ENCODE peak calls at places on chromosomes 7 and 10, in eight cellular contexts. One of them, this sample, is unnamed.
A peak's percentile ranks its signal among the peaks of the same experiment; 100 is the strongest.

GRCh38 chr7:92159-92767 is 100.1 kb upstream of the FAM20C start:
- DNase-seq in GM12878: no peak
- DNase-seq in adrenal gland: no peak
- DNase-seq in suprapubic skin: no peak
- DNase-seq in lung: no peak
- DNase-seq in fibroblast of lung: no peak
- DNase-seq in CD8-positive, alpha-beta memory T cell: no peak
- DNase-seq in PC-9: no peak
- DNase-seq in this sample: no peak

GRCh38 chr7:140877249-140877524 is 47.5 kb downstream of the BRAF start:
- DNase-seq in fibroblast of lung: no peak
- DNase-seq in GM12878: no peak
- DNase-seq in suprapubic skin: no peak
- DNase-seq in lung: no peak
- DNase-seq in adrenal gland: no peak
- DNase-seq in CD8-positive, alpha-beta memory T cell: no peak
- DNase-seq in PC-9: no peak
- DNase-seq in this sample: no peak

GRCh38 chr10:98394855-98395440 is 20.0 kb downstream of the PYROXD2 start:
- DNase-seq in fibroblast of lung: no peak
- DNase-seq in suprapubic skin: no peak
- DNase-seq in PC-9: no peak
- DNase-seq in adrenal gland: no peak
- DNase-seq in GM12878: no peak
- DNase-seq in CD8-positive, alpha-beta memory T cell: no peak
- DNase-seq in lung: no peak
- DNase-seq in this sample: no peak

GRCh38 chr7:30148951-30149459 is 14.2 kb downstream of the MTURN start:
- DNase-seq in fibroblast of lung: no peak
- DNase-seq in adrenal gland: no peak
- DNase-seq in PC-9: peak; percentile 80
- DNase-seq in CD8-positive, alpha-beta memory T cell: no peak
- DNase-seq in lung: peak; percentile 72
- DNase-seq in GM12878: no peak
- DNase-seq in suprapubic skin: no peak
- DNase-seq in this sample: no peak

GRCh38 chr7:87148332-87148955 is 3.8 kb upstream of the DMTF1 start:
- DNase-seq in GM12878: no peak
- DNase-seq in lung: no peak
- DNase-seq in suprapubic skin: no peak
- DNase-seq in fibroblast of lung: peak; percentile 67
- DNase-seq in CD8-positive, alpha-beta memory T cell: no peak
- DNase-seq in PC-9: peak; percentile 50
- DNase-seq in adrenal gland: no peak
- DNase-seq in this sample: no peak

GRCh38 chr7:144869072-144869471 is 33.2 kb upstream of the TPK1 start:
- DNase-seq in CD8-positive, alpha-beta memory T cell: no peak
- DNase-seq in GM12878: no peak
- DNase-seq in adrenal gland: no peak
- DNase-seq in lung: no peak
- DNase-seq in PC-9: no peak
- DNase-seq in fibroblast of lung: no peak
- DNase-seq in suprapubic skin: no peak
- DNase-seq in this sample: no peak

GRCh38 chr7:85185355-85186082 is 1.3 kb downstream of the SEMA3D start:
- DNase-seq in PC-9: no peak
- DNase-seq in suprapubic skin: peak; percentile 80
- DNase-seq in fibroblast of lung: peak; percentile 75
- DNase-seq in lung: peak; percentile 36
- DNase-seq in CD8-positive, alpha-beta memory T cell: no peak
- DNase-seq in GM12878: no peak
- DNase-seq in adrenal gland: peak; percentile 29
- DNase-seq in this sample: peak; percentile 27

GRCh38 chr7:7272294-7272693 is 90.0 kb downstream of the C1GALT1 start:
- DNase-seq in PC-9: no peak
- DNase-seq in suprapubic skin: no peak
- DNase-seq in fibroblast of lung: peak; percentile 66
- DNase-seq in GM12878: no peak
- DNase-seq in CD8-positive, alpha-beta memory T cell: no peak
- DNase-seq in adrenal gland: no peak
- DNase-seq in lung: no peak
- DNase-seq in this sample: no peak

GRCh38 chr7:128387216-128387615 is 22.6 kb downstream of the IMPDH1 start:
- DNase-seq in PC-9: no peak
- DNase-seq in adrenal gland: no peak
- DNase-seq in lung: no peak
- DNase-seq in CD8-positive, alpha-beta memory T cell: no peak
- DNase-seq in suprapubic skin: no peak
- DNase-seq in GM12878: no peak
- DNase-seq in fibroblast of lung: no peak
- DNase-seq in this sample: no peak

GRCh38 chr7:145986248-145986874 is 130.2 kb upstream of the CNTNAP2 start:
- DNase-seq in CD8-positive, alpha-beta memory T cell: no peak
- DNase-seq in suprapubic skin: no peak
- DNase-seq in adrenal gland: no peak
- DNase-seq in GM12878: no peak
- DNase-seq in lung: no peak
- DNase-seq in fibroblast of lung: no peak
- DNase-seq in PC-9: no peak
- DNase-seq in this sample: no peak

GRCh38 chr7:26153823-26154783 is 2.1 kb downstream of the NFE2L3 start:
- DNase-seq in GM12878: no peak
- DNase-seq in fibroblast of lung: peak; percentile 38
- DNase-seq in PC-9: peak; percentile 90
- DNase-seq in CD8-positive, alpha-beta memory T cell: no peak
- DNase-seq in adrenal gland: no peak
- DNase-seq in lung: no peak
- DNase-seq in suprapubic skin: no peak
- DNase-seq in this sample: peak; percentile 79

GRCh38 chr10:129785536-129785981 is 178.5 kb downstream of the EBF3 start:
- DNase-seq in adrenal gland: no peak
- DNase-seq in PC-9: no peak
- DNase-seq in CD8-positive, alpha-beta memory T cell: no peak
- DNase-seq in GM12878: no peak
- DNase-seq in fibroblast of lung: no peak
- DNase-seq in suprapubic skin: peak; percentile 44
- DNase-seq in lung: no peak
- DNase-seq in this sample: no peak

GRCh38 chr10:62308101-62308500 is 39.5 kb upstream of the RTKN2 start:
- DNase-seq in GM12878: no peak
- DNase-seq in suprapubic skin: no peak
- DNase-seq in lung: no peak
- DNase-seq in fibroblast of lung: no peak
- DNase-seq in CD8-positive, alpha-beta memory T cell: no peak
- DNase-seq in PC-9: no peak
- DNase-seq in adrenal gland: no peak
- DNase-seq in this sample: no peak

GRCh38 chr10:11036424-11037011 is 18.8 kb downstream of the CELF2 start:
- DNase-seq in lung: no peak
- DNase-seq in adrenal gland: peak; percentile 56
- DNase-seq in GM12878: no peak
- DNase-seq in PC-9: no peak
- DNase-seq in suprapubic skin: no peak
- DNase-seq in fibroblast of lung: peak; percentile 76
- DNase-seq in CD8-positive, alpha-beta memory T cell: no peak
- DNase-seq in this sample: peak; percentile 74

GRCh38 chr7:73431041-73431835 is 2.3 kb upstream of the FZD9 start:
- DNase-seq in fibroblast of lung: no peak
- DNase-seq in PC-9: no peak
- DNase-seq in CD8-positive, alpha-beta memory T cell: no peak
- DNase-seq in adrenal gland: no peak
- DNase-seq in lung: no peak
- DNase-seq in GM12878: no peak
- DNase-seq in suprapubic skin: no peak
- DNase-seq in this sample: no peak

GRCh38 chr10:103069453-103070331 is 123.4 kb downstream of the NT5C2 start:
- DNase-seq in fibroblast of lung: peak; percentile 52
- DNase-seq in GM12878: peak; percentile 46
- DNase-seq in CD8-positive, alpha-beta memory T cell: peak; percentile 50
- DNase-seq in suprapubic skin: no peak
- DNase-seq in adrenal gland: peak; percentile 79
- DNase-seq in PC-9: peak; percentile 40
- DNase-seq in lung: peak; percentile 50
- DNase-seq in this sample: peak; percentile 69

GRCh38 chr10:129854181-129854580 is 109.9 kb downstream of the EBF3 start:
- DNase-seq in lung: no peak
- DNase-seq in adrenal gland: no peak
- DNase-seq in CD8-positive, alpha-beta memory T cell: no peak
- DNase-seq in GM12878: no peak
- DNase-seq in suprapubic skin: no peak
- DNase-seq in fibroblast of lung: no peak
- DNase-seq in PC-9: no peak
- DNase-seq in this sample: no peak

GRCh38 chr10:87656431-87657072 is 3.1 kb upstream of the PAPSS2 start:
- DNase-seq in PC-9: no peak
- DNase-seq in fibroblast of lung: peak; percentile 62
- DNase-seq in CD8-positive, alpha-beta memory T cell: no peak
- DNase-seq in lung: no peak
- DNase-seq in suprapubic skin: no peak
- DNase-seq in GM12878: no peak
- DNase-seq in adrenal gland: no peak
- DNase-seq in this sample: no peak

GRCh38 chr7:27898735-27899134 is 158.8 kb downstream of the TAX1BP1 start:
- DNase-seq in PC-9: no peak
- DNase-seq in CD8-positive, alpha-beta memory T cell: no peak
- DNase-seq in fibroblast of lung: no peak
- DNase-seq in lung: no peak
- DNase-seq in GM12878: no peak
- DNase-seq in adrenal gland: no peak
- DNase-seq in suprapubic skin: no peak
- DNase-seq in this sample: no peak

GRCh38 chr7:4683884-4684565 is 1.9 kb downstream of the FOXK1 start:
- DNase-seq in PC-9: peak; percentile 77
- DNase-seq in fibroblast of lung: peak; percentile 76
- DNase-seq in adrenal gland: peak; percentile 82
- DNase-seq in lung: peak; percentile 57
- DNase-seq in suprapubic skin: peak; percentile 74
- DNase-seq in GM12878: peak; percentile 52
- DNase-seq in CD8-positive, alpha-beta memory T cell: peak; percentile 10
- DNase-seq in this sample: peak; percentile 72

GRCh38 chr10:132685921-132686680 is 99.8 kb downstream of the NKX6-2 start:
- DNase-seq in adrenal gland: no peak
- DNase-seq in fibroblast of lung: no peak
- DNase-seq in suprapubic skin: peak; percentile 35
- DNase-seq in GM12878: no peak
- DNase-seq in lung: no peak
- DNase-seq in PC-9: no peak
- DNase-seq in CD8-positive, alpha-beta memory T cell: no peak
- DNase-seq in this sample: no peak
- H3K4me1 ChIP-seq in adrenal gland: peaks cover 3% of the 10 kb centered on the region
- H3K4me1 ChIP-seq in fibroblast of lung: peaks cover 5% of the 10 kb centered on the region
- H3K4me1 ChIP-seq in suprapubic skin: no peaks in the 10 kb centered on the region
- H3K4me1 ChIP-seq in GM12878: no peaks in the 10 kb centered on the region
- H3K4me1 ChIP-seq in lung: peaks cover 4% of the 10 kb centered on the region
- H3K4me1 ChIP-seq in PC-9: peaks cover 32% of the 10 kb centered on the region
- H3K4me1 ChIP-seq in CD8-positive, alpha-beta memory T cell: peaks cover 17% of the 10 kb centered on the region
- H3K4me1 ChIP-seq in this sample: peaks cover 7% of the 10 kb centered on the region

GRCh38 chr7:41627921-41628320 is 75.0 kb downstream of the INHBA start:
- DNase-seq in lung: no peak
- DNase-seq in adrenal gland: no peak
- DNase-seq in CD8-positive, alpha-beta memory T cell: no peak
- DNase-seq in PC-9: no peak
- DNase-seq in suprapubic skin: no peak
- DNase-seq in fibroblast of lung: no peak
- DNase-seq in GM12878: no peak
- DNase-seq in this sample: no peak

GRCh38 chr7:41630741-41631140 is 72.1 kb downstream of the INHBA start:
- DNase-seq in CD8-positive, alpha-beta memory T cell: no peak
- DNase-seq in GM12878: peak; percentile 28
- DNase-seq in fibroblast of lung: no peak
- DNase-seq in lung: no peak
- DNase-seq in PC-9: no peak
- DNase-seq in suprapubic skin: no peak
- DNase-seq in adrenal gland: no peak
- DNase-seq in this sample: no peak

GRCh38 chr7:41624818-41625217 is 78.1 kb downstream of the INHBA start:
- DNase-seq in suprapubic skin: no peak
- DNase-seq in CD8-positive, alpha-beta memory T cell: no peak
- DNase-seq in GM12878: no peak
- DNase-seq in lung: no peak
- DNase-seq in PC-9: peak; percentile 45
- DNase-seq in fibroblast of lung: peak; percentile 22
- DNase-seq in adrenal gland: no peak
- DNase-seq in this sample: no peak

GRCh38 chr7:41629711-41630111 is 73.2 kb downstream of the INHBA start:
- DNase-seq in suprapubic skin: no peak
- DNase-seq in CD8-positive, alpha-beta memory T cell: no peak
- DNase-seq in GM12878: no peak
- DNase-seq in fibroblast of lung: no peak
- DNase-seq in PC-9: no peak
- DNase-seq in adrenal gland: no peak
- DNase-seq in lung: no peak
- DNase-seq in this sample: no peak

GRCh38 chr7:41628926-41629325 is 74.0 kb downstream of the INHBA start:
- DNase-seq in GM12878: no peak
- DNase-seq in fibroblast of lung: no peak
- DNase-seq in adrenal gland: no peak
- DNase-seq in CD8-positive, alpha-beta memory T cell: no peak
- DNase-seq in lung: no peak
- DNase-seq in PC-9: no peak
- DNase-seq in suprapubic skin: no peak
- DNase-seq in this sample: no peak
- H3K27ac ChIP-seq in GM12878: no peak overlapping the region
- H3K27ac ChIP-seq in fibroblast of lung: no peak overlapping the region
- H3K27ac ChIP-seq in adrenal gland: no peak overlapping the region
- H3K27ac ChIP-seq in CD8-positive, alpha-beta memory T cell: no peak overlapping the region
- H3K27ac ChIP-seq in lung: no peak overlapping the region
- H3K27ac ChIP-seq in PC-9: no peak overlapping the region
- H3K27ac ChIP-seq in suprapubic skin: no peak overlapping the region
- H3K27ac ChIP-seq in this sample: no peak overlapping the region

DNA sequence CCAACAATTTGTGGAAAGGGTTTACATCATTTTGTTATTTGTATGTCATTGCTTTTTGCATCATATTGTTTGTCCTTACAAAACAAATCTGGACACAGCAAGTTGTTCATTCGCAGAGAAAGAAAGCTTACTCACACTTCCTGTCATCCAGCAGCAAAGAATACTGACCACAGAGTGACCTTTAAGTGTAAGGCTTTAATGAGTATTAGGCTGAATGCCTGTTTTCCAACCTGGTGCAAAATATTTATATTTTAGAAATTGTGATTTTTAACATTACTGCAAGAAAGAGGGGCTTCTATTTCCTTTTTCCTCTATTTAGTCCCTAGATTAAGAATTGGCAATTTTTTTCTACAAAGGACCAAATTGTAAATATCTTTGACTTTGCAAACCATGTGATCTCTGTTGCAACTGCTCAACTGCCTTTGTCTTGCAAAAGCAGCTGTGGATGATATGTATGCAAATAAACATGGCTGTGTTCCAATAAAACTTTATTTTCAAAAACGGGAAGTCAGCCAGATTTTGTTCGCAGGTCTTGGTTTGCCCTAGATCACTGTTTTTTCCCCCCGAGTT is 27.8 kb upstream of the ITGB1 start:
- DNase-seq in PC-9: peak; percentile 86
- DNase-seq in fibroblast of lung: peak; percentile 93
- DNase-seq in adrenal gland: no peak
- DNase-seq in lung: no peak
- DNase-seq in suprapubic skin: no peak
- DNase-seq in GM12878: no peak
- DNase-seq in CD8-positive, alpha-beta memory T cell: no peak
- DNase-seq in this sample: no peak
- H3K4me1 ChIP-seq in PC-9: peaks cover 59% of the 10 kb centered on the region
- H3K4me1 ChIP-seq in fibroblast of lung: peaks cover 36% of the 10 kb centered on the region
- H3K4me1 ChIP-seq in adrenal gland: peaks cover 8% of the 10 kb centered on the region
- H3K4me1 ChIP-seq in lung: peaks cover 9% of the 10 kb centered on the region
- H3K4me1 ChIP-seq in suprapubic skin: peaks cover 12% of the 10 kb centered on the region
- H3K4me1 ChIP-seq in GM12878: no peaks in the 10 kb centered on the region
- H3K4me1 ChIP-seq in CD8-positive, alpha-beta memory T cell: peaks cover 29% of the 10 kb centered on the region
- H3K4me1 ChIP-seq in this sample: peaks cover 7% of the 10 kb centered on the region

GRCh38 chr10:132866601-132867381 is 75.6 kb downstream of the CFAP46 start:
- DNase-seq in CD8-positive, alpha-beta memory T cell: no peak
- DNase-seq in PC-9: no peak
- DNase-seq in suprapubic skin: peak; percentile 40
- DNase-seq in adrenal gland: no peak
- DNase-seq in GM12878: no peak
- DNase-seq in fibroblast of lung: no peak
- DNase-seq in lung: no peak
- DNase-seq in this sample: no peak
- H3K27ac ChIP-seq in CD8-positive, alpha-beta memory T cell: no peak overlapping the region
- H3K27ac ChIP-seq in PC-9: no peak overlapping the region
- H3K27ac ChIP-seq in suprapubic skin: no peak overlapping the region
- H3K27ac ChIP-seq in adrenal gland: no peak overlapping the region
- H3K27ac ChIP-seq in GM12878: no peak overlapping the region
- H3K27ac ChIP-seq in fibroblast of lung: no peak overlapping the region
- H3K27ac ChIP-seq in lung: no peak overlapping the region
- H3K27ac ChIP-seq in this sample: no peak overlapping the region